ENCODE peak calls at places on chromosomes 12 and 14, in five cellular contexts. I, G, S, P and K are unnamed samples.

GRCh38 chr12:120439646-120440247 is 1.8 kb downstream of the COX6A1 start:
- DNase-seq in G (peak; percentile 74), S (peak; percentile 65), I (peak; percentile 56), P (peak; percentile 66), K (peak; percentile 10)

GRCh38 chr12:93031028-93031427 is 101.9 kb upstream of the EEA1 start:
- DNase-seq in S (no peak), P (no peak), G (no peak), I (no peak), K (no peak)

GRCh38 chr12:49347307-49348237 is 884 bp downstream of the DNAJC22 start:
- DNase-seq in S (peak; percentile 95), I (peak; percentile 26), G (peak; percentile 93), P (peak; percentile 96), K (peak; percentile 87)

GRCh38 chr14:91171291-91171690 is 57.4 kb downstream of the DGLUCY start:
- DNase-seq in G (no peak), I (no peak), P (no peak), S (no peak), K (no peak)

GRCh38 chr14:23722675-23723074 is 86.5 kb downstream of the DHRS2 start:
- DNase-seq in S (no peak), I (no peak), P (no peak), G (no peak), K (no peak)

GRCh38 chr12:122935318-122935717 is 30.9 kb downstream of the ABCB9 start:
- DNase-seq in P (no peak), G (no peak), I (no peak), S (no peak), K (no peak)

GRCh38 chr14:32601908-32602307 is 272.8 kb downstream of the AKAP6 start:
- DNase-seq in G (no peak), P (no peak), S (no peak), I (no peak), K (no peak)

GRCh38 chr12:67434653-67435375 is 165.7 kb downstream of the CAND1 start:
- DNase-seq in G (no peak), S (peak; percentile 80), I (no peak), P (no peak), K (no peak)

GRCh38 chr12:52521581-52522266 is 1.5 kb upstream of the KRT5 start:
- DNase-seq in G (no peak), S (no peak), I (peak; percentile 11), P (no peak), K (no peak)

GRCh38 chr14:100824156-100824555 is 1.8 kb upstream of the MEG3 start:
- DNase-seq in G (no peak), I (no peak), P (no peak), S (peak; percentile 72), K (no peak)